ENCODE peak calls at places on chromosome 7, in nine cellular contexts. L is neural crest cell, E is fibroblast of the aortic adventitia, B is lower lobe of right lung, D is HepG2, M is thoracic aorta, X is fibroblast of lung, P is upper lobe of right lung, Z is heart right ventricle. C is an unnamed sample.
A peak's percentile ranks its signal among the peaks of the same experiment; 100 is the strongest.

GRCh38 chr7:25075459-25075858 is 49.6 kb downstream of the CYCS start:
- DNase-seq in M (no peak), L (no peak), B (no peak), Z (no peak), P (no peak), E (no peak), D (no peak), X (no peak), C (no peak)

GRCh38 chr7:19099924-19100323 is 17.5 kb downstream of the TWIST1 start:
- DNase-seq in D (no peak), X (no peak), L (no peak), P (no peak), B (no peak), Z (no peak), E (no peak), M (no peak), C (no peak)

GRCh38 chr7:90266808-90267207 is 21.8 kb downstream of the CFAP69 start:
- DNase-seq in Z (no peak), M (no peak), B (no peak), P (no peak), X (peak; percentile 90), L (no peak), E (peak; percentile 97), D (no peak), C (no peak)

GRCh38 chr7:108129018-108129965 is 869 bp downstream of the LAMB4 start:
- DNase-seq in D (no peak), P (no peak), E (peak; percentile 28), L (no peak), X (peak; percentile 48), Z (no peak), B (no peak), M (no peak), C (no peak)

GRCh38 chr7:42930889-42931288 is 1.1 kb downstream of the PSMA2 start:
- DNase-seq in D (no peak), Z (no peak), X (no peak), L (no peak), E (peak; percentile 43), B (no peak), M (no peak), P (no peak), C (no peak)

GRCh38 chr7:139181404-139181803 is 49.6 kb upstream of the UBN2 start:
- DNase-seq in P (no peak), E (no peak), B (no peak), Z (no peak), L (no peak), M (no peak), X (no peak), D (no peak), C (no peak)

GRCh38 chr7:158325530-158326381 is 261.9 kb downstream of the PTPRN2 start:
- DNase-seq in X (no peak), Z (no peak), E (no peak), D (peak; percentile 30), P (no peak), B (no peak), M (no peak), L (peak; percentile 87), C (no peak)

GRCh38 chr7:55575733-55576132 is 3.4 kb upstream of the VOPP1 start:
- DNase-seq in M (no peak), X (no peak), E (no peak), B (no peak), L (no peak), Z (no peak), D (no peak), P (no peak), C (no peak)

GRCh38 chr7:118731854-118732253 is 507.4 kb downstream of the ANKRD7 start:
- DNase-seq in P (no peak), L (no peak), E (no peak), X (no peak), M (no peak), Z (no peak), B (no peak), D (no peak), C (no peak)

GRCh38 chr7:29976673-29977072 is 12.9 kb downstream of the SCRN1 start:
- DNase-seq in X (peak; percentile 59), P (no peak), B (no peak), M (no peak), E (peak; percentile 16), L (peak; percentile 25), D (no peak), Z (no peak), C (no peak)

GRCh38 chr7:30321992-30322637 is 37.7 kb downstream of the ZNRF2 start:
- DNase-seq in M (no peak), B (no peak), E (peak; percentile 48), D (no peak), Z (no peak), L (no peak), X (peak; percentile 34), P (no peak), C (no peak)

GRCh38 chr7:159197066-159197975 is 52.7 kb upstream of the VIPR2 start:
- DNase-seq in M (no peak), P (no peak), X (no peak), B (no peak), L (no peak), Z (no peak), D (no peak), E (no peak), C (no peak)

GRCh38 chr7:33678675-33679335 is 226.5 kb upstream of the BMPER start:
- DNase-seq in P (no peak), B (no peak), X (no peak), M (no peak), D (no peak), E (no peak), L (no peak), Z (no peak), C (no peak)

GRCh38 chr7:28607179-28607578 is 194.9 kb downstream of the CREB5 start:
- DNase-seq in L (no peak), D (no peak), E (no peak), M (no peak), P (no peak), Z (no peak), X (no peak), B (no peak), C (no peak)

GRCh38 chr7:101941481-101942383 is 124.3 kb downstream of the CUX1 start:
- DNase-seq in D (no peak), P (peak; percentile 5), M (peak; percentile 39), Z (no peak), E (peak; percentile 86), X (peak; percentile 80), B (no peak), L (no peak), C (no peak)

GRCh38 chr7:986766-987722 is 4.1 kb downstream of the CYP2W1 start:
- DNase-seq in B (no peak), L (no peak), Z (no peak), X (no peak), E (no peak), P (no peak), M (no peak), D (no peak), C (no peak)

DNA sequence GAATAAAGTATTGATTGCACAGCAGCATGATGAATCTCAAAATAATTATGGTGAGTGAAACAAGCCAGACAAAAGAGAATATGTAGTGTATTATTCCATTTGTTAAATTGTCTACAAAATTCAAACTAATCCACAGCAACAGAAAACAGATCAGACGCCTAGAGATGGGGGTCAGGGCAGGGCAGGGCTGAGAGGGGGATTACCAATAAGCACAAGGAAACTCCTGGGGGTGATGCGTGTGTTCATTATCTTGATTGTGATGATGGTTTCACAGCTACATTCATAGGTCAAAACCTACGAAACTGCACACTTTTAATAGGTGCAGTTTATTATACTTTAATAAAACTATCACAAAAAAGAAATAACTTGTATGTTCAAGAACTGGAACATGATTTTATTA is 132.7 kb upstream of the CDK6 start:
- DNase-seq in L (no peak), X (no peak), P (no peak), E (no peak), Z (no peak), D (no peak), M (no peak), B (no peak), C (no peak)
- TF ChIP-seq CTCF in L (no peak), X (no peak), P (no peak), E (no peak), Z (no peak), D (no peak), M (no peak), B (no peak), C (no peak)

GRCh38 chr7:114426824-114427223 is 12.2 kb downstream of the FOXP2 start:
- DNase-seq in E (peak; percentile 65), B (no peak), X (peak; percentile 58), Z (no peak), L (no peak), P (no peak), D (no peak), M (no peak), C (no peak)
- TF ChIP-seq CTCF in E (peak; percentile 58), B (no peak), X (peak; percentile 31), Z (peak; percentile 37), L (peak; percentile 64), P (peak; percentile 14), D (no peak), M (no peak), C (no peak)

DNA sequence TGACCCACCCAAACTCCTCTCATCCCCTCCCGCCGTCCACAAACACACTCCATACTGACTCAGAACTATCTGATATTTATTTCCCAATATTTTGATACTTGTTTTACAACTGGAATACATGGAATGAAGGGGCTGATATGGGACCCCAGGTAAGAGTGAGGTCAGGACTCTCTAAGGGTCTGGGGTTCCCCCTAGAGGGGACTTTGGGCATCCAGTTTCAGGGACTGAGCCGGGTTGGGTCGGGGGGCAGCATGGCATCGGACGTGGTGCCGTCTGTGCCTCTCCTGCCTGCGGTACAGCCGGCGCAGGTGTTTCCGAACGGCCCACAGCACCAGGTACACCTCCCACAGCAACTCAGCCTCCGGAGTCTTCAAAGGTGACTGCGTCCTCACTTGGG is 7.5 kb downstream of the SPACDR start:
- DNase-seq in D (no peak), B (no peak), E (no peak), P (no peak), X (no peak), L (no peak), M (no peak), Z (no peak), C (no peak)
- TF ChIP-seq CTCF in D (peak; percentile 21), B (no peak), E (no peak), P (no peak), X (no peak), L (no peak), M (no peak), Z (no peak), C (no peak)

GRCh38 chr7:38179719-38180333 is 1.8 kb downstream of the STARD3NL start:
- DNase-seq in X (peak; percentile 50), B (no peak), D (no peak), M (no peak), Z (no peak), E (peak; percentile 38), P (no peak), L (no peak), C (no peak)

GRCh38 chr7:38177621-38178003 is 433 bp upstream of the STARD3NL start:
- DNase-seq in D (no peak), B (no peak), L (no peak), X (no peak), P (no peak), M (no peak), E (no peak), Z (no peak), C (no peak)

GRCh38 chr7:38178004-38178694 is at the start of gene STARD3NL:
- DNase-seq in M (peak; percentile 100), P (peak; percentile 97), X (peak; percentile 100), L (peak; percentile 95), D (peak; percentile 99), E (peak; percentile 100), B (peak; percentile 96), Z (peak; percentile 94), C (peak; percentile 98)

GRCh38 chr7:38181111-38181510 is 3.1 kb downstream of the STARD3NL start:
- DNase-seq in L (no peak), P (no peak), B (no peak), E (no peak), D (no peak), Z (no peak), M (no peak), X (no peak), C (no peak)

GRCh38 chr7:38178695-38179344 is 775 bp downstream of the STARD3NL start:
- DNase-seq in M (no peak), E (peak; percentile 63), Z (no peak), P (no peak), B (no peak), L (no peak), D (no peak), X (peak; percentile 54), C (no peak)
- TF ChIP-seq CTCF in M (peak; percentile 25), E (peak; percentile 37), Z (peak; percentile 6), P (peak; percentile 10), B (peak; percentile 18), L (peak; percentile 40), D (no peak), X (no peak), C (no peak)